ENCODE peak calls at places on chromosomes 4 and X, in four cellular contexts. T is H9, I is IMR-90, R is H1. V is an unnamed sample.
A peak's percentile ranks its signal among the peaks of the same experiment; 100 is the strongest.

GRCh38 chrX:22742174-22742573 is 257.6 kb upstream of the DDX53 start:
- DNase-seq in T (no peak), I (peak; percentile 81), R (no peak), V (no peak)

GRCh38 chrX:86946569-86946968 is 571.0 kb upstream of the KLHL4 start:
- DNase-seq in T (no peak), I (peak; percentile 24), R (no peak), V (peak; percentile 62)

GRCh38 chrX:19814240-19814639 is 73.2 kb downstream of the SH3KBP1 start:
- DNase-seq in T (peak; percentile 68), I (no peak), R (peak; percentile 5), V (peak; percentile 75)

GRCh38 chr4:140188975-140189374 is 35.0 kb upstream of the MAML3 start:
- DNase-seq in T (no peak), I (peak; percentile 64), R (no peak), V (no peak)

GRCh38 chrX:110201799-110202198 is 116.1 kb downstream of the AMMECR1 start:
- DNase-seq in T (no peak), I (no peak), R (no peak), V (no peak)

GRCh38 chr4:5133201-5133600 is 81.9 kb downstream of the STK32B start:
- DNase-seq in T (no peak), I (no peak), R (no peak), V (no peak)

GRCh38 chr4:89598602-89599001 is 238.4 kb downstream of the SNCA start:
- DNase-seq in T (no peak), I (peak; percentile 17), R (no peak), V (peak; percentile 48)

GRCh38 chr4:2244947-2245786 is 3.2 kb upstream of the HAUS3 start:
- DNase-seq in T (peak; percentile 30), I (no peak), R (no peak), V (peak; percentile 43)

GRCh38 chr4:12486995-12487394 is 997.1 kb downstream of the RAB28 start:
- DNase-seq in T (no peak), I (no peak), R (no peak), V (no peak)

GRCh38 chrX:138485224-138485623 is 226.3 kb downstream of the FGF13 start:
- DNase-seq in T (no peak), I (no peak), R (no peak), V (no peak)

GRCh38 chr4:16827762-16828724 is 70.4 kb downstream of the LDB2 start:
- DNase-seq in T (no peak), I (peak; percentile 4), R (no peak), V (peak; percentile 41)

GRCh38 chr4:112916868-112917267 is 132.6 kb upstream of the ANK2 start:
- DNase-seq in T (no peak), I (peak; percentile 18), R (no peak), V (peak; percentile 85)

GRCh38 chr4:150782311-150782710 is 200.4 kb downstream of the MAB21L2 start:
- DNase-seq in T (no peak), I (peak; percentile 7), R (no peak), V (no peak)

GRCh38 chrX:8987672-8988250 is 46.2 kb downstream of the FAM9B start:
- DNase-seq in T (no peak), I (no peak), R (no peak), V (no peak)

GRCh38 chr4:78370625-78371372 is 180.8 kb upstream of the ANXA3 start:
- DNase-seq in T (no peak), I (no peak), R (no peak), V (peak; percentile 61)

GRCh38 chrX:54427837-54428424 is 12.3 kb upstream of the TSR2 start:
- DNase-seq in T (no peak), I (no peak), R (no peak), V (peak; percentile 42)

GRCh38 chr4:82811838-82812672 is 13.5 kb upstream of the SCD5 start:
- DNase-seq in T (no peak), I (peak; percentile 41), R (no peak), V (peak; percentile 82)

GRCh38 chr4:123672987-123673386 is 276.4 kb downstream of the SPRY1 start:
- DNase-seq in T (no peak), I (peak; percentile 69), R (no peak), V (no peak)

GRCh38 chr4:133003169-133003568 is 145.9 kb upstream of the PCDH10 start:
- DNase-seq in T (no peak), I (no peak), R (no peak), V (no peak)

GRCh38 chrX:47483310-47484268 is 567 bp upstream of the ZNF41 start:
- DNase-seq in T (no peak), I (peak; percentile 30), R (no peak), V (no peak)

GRCh38 chr4:40193018-40193571 is 3.7 kb upstream of the RHOH start:
- DNase-seq in T (no peak), I (no peak), R (no peak), V (no peak)

GRCh38 chr4:26873391-26874026 is 12.9 kb downstream of the STIM2 start:
- DNase-seq in T (no peak), I (no peak), R (no peak), V (peak; percentile 47)

GRCh38 chr4:174789666-174790065 is 39.4 kb downstream of the GLRA3 start:
- DNase-seq in T (no peak), I (no peak), R (no peak), V (no peak)

GRCh38 chr4:48329976-48330375 is 11.4 kb upstream of the SLAIN2 start:
- DNase-seq in T (no peak), I (peak; percentile 91), R (no peak), V (no peak)

GRCh38 chr4:22500831-22501714 is 14.8 kb downstream of the ADGRA3 start:
- DNase-seq in T (no peak), I (peak; percentile 87), R (no peak), V (peak; percentile 41)

GRCh38 chrX:154751121-154751668 is 318 bp upstream of the GAB3 start:
- DNase-seq in T (no peak), I (no peak), R (no peak), V (no peak)

GRCh38 chr4:123748806-123749205 is 352.2 kb downstream of the SPRY1 start:
- DNase-seq in T (no peak), I (no peak), R (no peak), V (peak; percentile 32)

GRCh38 chrX:19638968-19639539 is 123.7 kb upstream of the MAP3K15 start:
- DNase-seq in T (no peak), I (no peak), R (no peak), V (no peak)

GRCh38 chrX:17655232-17656034 is 81.9 kb upstream of the SCML1 start:
- DNase-seq in T (peak; percentile 42), I (peak; percentile 4), R (no peak), V (peak; percentile 43)

GRCh38 chrX:94400488-94400887 is 726.5 kb downstream of the FAM133A start:
- DNase-seq in T (peak; percentile 71), I (no peak), R (peak; percentile 3), V (peak; percentile 56)
- H2BK5ac ChIP-seq in T (no peak overlapping the region), I (no peak overlapping the region), R (peak overlapping the region; percentile 81), V (no peak overlapping the region)

GRCh38 chrX:124386401-124386800 is 40.0 kb downstream of the SH2D1A start:
- DNase-seq in T (no peak), I (no peak), R (no peak), V (no peak)
- H4K5ac ChIP-seq in T (no peak overlapping the region), I (no peak overlapping the region), R (no peak overlapping the region), V (no peak overlapping the region)

DNA sequence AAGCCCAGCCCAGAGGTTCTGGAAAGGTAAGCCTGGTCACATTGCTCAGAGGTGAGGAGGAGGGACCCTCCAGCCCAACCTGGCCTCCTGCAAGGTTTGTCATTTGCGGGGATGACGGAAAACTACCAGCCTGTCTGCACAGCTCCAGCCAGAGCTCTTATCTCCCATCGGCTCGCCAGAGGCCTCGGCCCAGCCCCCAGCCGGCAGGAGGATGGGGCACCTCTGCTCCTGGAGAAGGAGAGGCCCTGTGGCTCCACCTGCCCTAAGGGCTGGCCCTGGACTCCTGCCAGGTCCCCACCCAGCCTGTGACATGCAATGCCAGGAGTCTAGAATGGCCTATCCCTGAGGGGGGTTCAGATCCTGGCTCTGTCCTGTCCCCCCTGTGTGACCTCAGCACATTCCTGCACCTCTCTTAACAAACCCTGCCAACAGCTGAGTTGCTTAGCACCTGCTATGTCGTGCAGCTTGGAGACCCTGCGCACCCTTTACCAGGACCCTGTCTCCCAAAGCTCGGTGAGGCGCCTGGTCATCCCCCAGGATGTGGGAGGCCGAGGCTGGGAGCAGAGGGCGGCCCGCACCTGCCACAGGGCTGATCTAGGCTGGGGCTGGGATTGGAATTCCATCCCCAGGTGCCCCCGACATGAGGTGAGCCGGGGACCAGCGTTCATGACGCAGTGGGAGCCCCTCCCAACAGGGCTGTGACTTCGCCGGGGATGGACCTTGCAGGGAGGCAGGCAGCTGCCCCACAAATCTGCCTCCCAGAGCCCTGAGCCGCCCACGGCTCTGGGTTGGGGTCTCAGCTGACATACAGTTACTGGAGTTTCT is 14.4 kb downstream of the ADRA2C start:
- DNase-seq in T (peak; percentile 62), I (no peak), R (no peak), V (peak; percentile 90)
- H2BK5ac ChIP-seq in T (no peak overlapping the region), I (no peak overlapping the region), R (no peak overlapping the region), V (no peak overlapping the region)

GRCh38 chr4:96455045-96455720 is 615.3 kb downstream of the PDHA2 start:
- DNase-seq in T (no peak), I (no peak), R (no peak), V (peak; percentile 27)

GRCh38 chr4:96459105-96459504 is 619.2 kb downstream of the PDHA2 start:
- DNase-seq in T (no peak), I (no peak), R (no peak), V (no peak)
- H4K5ac ChIP-seq in T (no peak overlapping the region), I (no peak overlapping the region), R (no peak overlapping the region), V (no peak overlapping the region)

DNA sequence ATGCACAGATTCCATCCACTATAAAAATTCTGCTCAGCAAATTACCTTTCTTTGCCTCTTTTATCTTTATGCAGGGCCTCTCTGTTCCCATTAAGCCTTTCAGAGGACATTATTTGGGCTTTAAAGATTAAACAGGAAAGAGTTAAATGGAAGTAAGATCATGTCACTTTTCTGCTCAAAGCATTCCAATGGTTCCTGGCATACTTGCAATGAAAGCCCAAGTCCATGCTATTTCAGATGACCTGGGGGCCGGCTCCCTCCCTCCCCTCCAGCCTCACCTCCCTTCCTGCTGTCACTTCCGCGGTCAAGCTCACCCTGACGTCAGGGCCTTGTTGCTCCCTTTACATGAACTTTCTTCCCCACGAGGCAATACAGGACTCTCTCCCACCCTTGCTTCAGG is 125.5 kb downstream of the C4orf51 start:
- DNase-seq in T (peak; percentile 87), I (peak; percentile 21), R (peak; percentile 71), V (peak; percentile 97)
- H2BK5ac ChIP-seq in T (no peak overlapping the region), I (peak overlapping the region; percentile 90), R (peak overlapping the region; percentile 54), V (peak overlapping the region; percentile 45)